ENCODE peak calls at places on chromosome 2, in ten cellular contexts. One of them, this sample, is unnamed.
A peak's percentile ranks its signal among the peaks of the same experiment; 100 is the strongest.

GRCh38 chr2:64017811-64018714 is 1.2 kb downstream of the VPS54 start:
- DNase-seq in lower lobe of right lung: no peak
- DNase-seq in fibroblast of lung: peak; percentile 34
- DNase-seq in tibial artery: no peak
- DNase-seq in endodermal cell: no peak
- DNase-seq in heart left ventricle: no peak
- DNase-seq in GM23338: no peak
- DNase-seq in body of pancreas: no peak
- DNase-seq in adrenal gland: no peak
- DNase-seq in IMR-90: peak; percentile 38
- DNase-seq in this sample: no peak

GRCh38 chr2:227163445-227163997 is 484 bp downstream of the COL4A4 start:
- DNase-seq in IMR-90: no peak
- DNase-seq in adrenal gland: no peak
- DNase-seq in fibroblast of lung: no peak
- DNase-seq in endodermal cell: peak; percentile 53
- DNase-seq in GM23338: peak; percentile 47
- DNase-seq in tibial artery: no peak
- DNase-seq in heart left ventricle: no peak
- DNase-seq in body of pancreas: peak; percentile 19
- DNase-seq in lower lobe of right lung: no peak
- DNase-seq in this sample: no peak

GRCh38 chr2:38522754-38523349 is 79.9 kb downstream of the HNRNPLL start:
- DNase-seq in GM23338: peak; percentile 61
- DNase-seq in lower lobe of right lung: no peak
- DNase-seq in IMR-90: no peak
- DNase-seq in adrenal gland: peak; percentile 35
- DNase-seq in tibial artery: no peak
- DNase-seq in heart left ventricle: no peak
- DNase-seq in endodermal cell: no peak
- DNase-seq in body of pancreas: no peak
- DNase-seq in fibroblast of lung: no peak
- DNase-seq in this sample: no peak

GRCh38 chr2:191274404-191274803 is 29.2 kb downstream of the MYO1B start:
- DNase-seq in body of pancreas: no peak
- DNase-seq in adrenal gland: no peak
- DNase-seq in fibroblast of lung: no peak
- DNase-seq in IMR-90: no peak
- DNase-seq in heart left ventricle: no peak
- DNase-seq in tibial artery: no peak
- DNase-seq in lower lobe of right lung: no peak
- DNase-seq in endodermal cell: no peak
- DNase-seq in GM23338: no peak
- DNase-seq in this sample: no peak

GRCh38 chr2:162623888-162624287 is 214.7 kb downstream of the KCNH7 start:
- DNase-seq in tibial artery: no peak
- DNase-seq in lower lobe of right lung: no peak
- DNase-seq in IMR-90: no peak
- DNase-seq in endodermal cell: no peak
- DNase-seq in body of pancreas: no peak
- DNase-seq in fibroblast of lung: no peak
- DNase-seq in GM23338: no peak
- DNase-seq in heart left ventricle: no peak
- DNase-seq in adrenal gland: no peak
- DNase-seq in this sample: no peak

GRCh38 chr2:225104321-225104720 is 62.1 kb upstream of the DOCK10 start:
- DNase-seq in lower lobe of right lung: no peak
- DNase-seq in heart left ventricle: no peak
- DNase-seq in adrenal gland: no peak
- DNase-seq in endodermal cell: no peak
- DNase-seq in body of pancreas: no peak
- DNase-seq in GM23338: no peak
- DNase-seq in tibial artery: no peak
- DNase-seq in fibroblast of lung: no peak
- DNase-seq in IMR-90: no peak
- DNase-seq in this sample: no peak

GRCh38 chr2:187078297-187078696 is 229.3 kb upstream of the ZSWIM2 start:
- DNase-seq in tibial artery: no peak
- DNase-seq in GM23338: no peak
- DNase-seq in endodermal cell: no peak
- DNase-seq in body of pancreas: no peak
- DNase-seq in adrenal gland: no peak
- DNase-seq in lower lobe of right lung: no peak
- DNase-seq in IMR-90: peak; percentile 1
- DNase-seq in fibroblast of lung: peak; percentile 22
- DNase-seq in heart left ventricle: no peak
- DNase-seq in this sample: no peak

GRCh38 chr2:157769866-157770265 is 106.3 kb downstream of the ACVR1 start:
- DNase-seq in adrenal gland: no peak
- DNase-seq in fibroblast of lung: no peak
- DNase-seq in GM23338: no peak
- DNase-seq in body of pancreas: no peak
- DNase-seq in lower lobe of right lung: no peak
- DNase-seq in endodermal cell: no peak
- DNase-seq in tibial artery: no peak
- DNase-seq in IMR-90: no peak
- DNase-seq in heart left ventricle: no peak
- DNase-seq in this sample: no peak

DNA sequence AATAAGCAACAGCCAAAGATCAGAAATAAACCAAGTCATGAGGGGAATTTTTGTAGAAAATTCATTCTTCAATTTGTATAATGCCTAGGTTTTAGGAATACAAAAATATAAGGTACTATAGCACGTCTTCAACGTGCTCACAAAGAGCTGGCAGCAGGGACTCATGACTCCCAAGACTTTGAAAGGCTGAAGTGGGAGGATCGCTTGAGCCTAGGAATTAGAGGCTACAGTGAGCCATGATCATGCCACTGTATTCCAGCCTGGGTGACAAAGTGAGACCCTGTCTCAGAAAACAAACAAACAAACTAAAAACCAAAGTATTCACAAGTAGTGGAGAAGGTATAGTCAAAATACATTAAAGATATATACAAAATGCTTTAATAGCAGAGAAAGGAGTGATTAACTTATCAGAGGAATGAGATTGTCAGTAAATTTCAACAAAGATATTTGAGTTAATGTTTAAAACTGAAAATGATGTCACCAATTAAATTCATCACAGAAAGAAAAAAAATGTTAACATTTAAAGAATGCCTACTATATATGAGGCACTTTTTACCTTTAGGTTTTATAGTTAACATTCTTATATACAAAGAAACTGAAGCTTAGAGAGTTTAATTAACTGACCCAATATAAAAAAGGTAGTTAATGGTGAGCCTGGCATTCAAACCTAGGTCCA is 3.2 kb downstream of the WDR33 start:
- DNase-seq in GM23338: no peak
- DNase-seq in adrenal gland: no peak
- DNase-seq in tibial artery: no peak
- DNase-seq in endodermal cell: no peak
- DNase-seq in body of pancreas: no peak
- DNase-seq in lower lobe of right lung: no peak
- DNase-seq in fibroblast of lung: no peak
- DNase-seq in IMR-90: no peak
- DNase-seq in heart left ventricle: no peak
- DNase-seq in this sample: no peak
- H3K4me3 ChIP-seq in GM23338: no peak overlapping the region
- H3K4me3 ChIP-seq in adrenal gland: no peak overlapping the region
- H3K4me3 ChIP-seq in tibial artery: no peak overlapping the region
- H3K4me3 ChIP-seq in endodermal cell: peak overlapping the region; percentile 65
- H3K4me3 ChIP-seq in body of pancreas: no peak overlapping the region
- H3K4me3 ChIP-seq in lower lobe of right lung: no peak overlapping the region
- H3K4me3 ChIP-seq in fibroblast of lung: no peak overlapping the region
- H3K4me3 ChIP-seq in IMR-90: no peak overlapping the region
- H3K4me3 ChIP-seq in heart left ventricle: no peak overlapping the region
- H3K4me3 ChIP-seq in this sample: no peak overlapping the region

GRCh38 chr2:174051039-174051438 is 85.9 kb upstream of the SP3 start:
- DNase-seq in fibroblast of lung: no peak
- DNase-seq in adrenal gland: no peak
- DNase-seq in lower lobe of right lung: no peak
- DNase-seq in body of pancreas: no peak
- DNase-seq in GM23338: peak; percentile 44
- DNase-seq in heart left ventricle: no peak
- DNase-seq in tibial artery: no peak
- DNase-seq in IMR-90: no peak
- DNase-seq in endodermal cell: no peak
- DNase-seq in this sample: no peak

GRCh38 chr2:174053784-174054183 is 88.6 kb upstream of the SP3 start:
- DNase-seq in IMR-90: peak; percentile 18
- DNase-seq in tibial artery: no peak
- DNase-seq in GM23338: peak; percentile 82
- DNase-seq in body of pancreas: no peak
- DNase-seq in adrenal gland: no peak
- DNase-seq in endodermal cell: peak; percentile 75
- DNase-seq in lower lobe of right lung: no peak
- DNase-seq in fibroblast of lung: no peak
- DNase-seq in heart left ventricle: no peak
- DNase-seq in this sample: no peak

GRCh38 chr2:174051741-174052638 is 86.8 kb upstream of the SP3 start:
- DNase-seq in tibial artery: no peak
- DNase-seq in heart left ventricle: no peak
- DNase-seq in endodermal cell: peak; percentile 81
- DNase-seq in adrenal gland: no peak
- DNase-seq in IMR-90: peak; percentile 83
- DNase-seq in body of pancreas: peak; percentile 42
- DNase-seq in lower lobe of right lung: no peak
- DNase-seq in fibroblast of lung: peak; percentile 83
- DNase-seq in GM23338: peak; percentile 58
- DNase-seq in this sample: no peak

GRCh38 chr2:174052639-174052976 is 87.4 kb upstream of the SP3 start:
- DNase-seq in fibroblast of lung: no peak
- DNase-seq in adrenal gland: no peak
- DNase-seq in tibial artery: no peak
- DNase-seq in heart left ventricle: no peak
- DNase-seq in endodermal cell: no peak
- DNase-seq in body of pancreas: no peak
- DNase-seq in GM23338: no peak
- DNase-seq in IMR-90: no peak
- DNase-seq in lower lobe of right lung: no peak
- DNase-seq in this sample: no peak

DNA sequence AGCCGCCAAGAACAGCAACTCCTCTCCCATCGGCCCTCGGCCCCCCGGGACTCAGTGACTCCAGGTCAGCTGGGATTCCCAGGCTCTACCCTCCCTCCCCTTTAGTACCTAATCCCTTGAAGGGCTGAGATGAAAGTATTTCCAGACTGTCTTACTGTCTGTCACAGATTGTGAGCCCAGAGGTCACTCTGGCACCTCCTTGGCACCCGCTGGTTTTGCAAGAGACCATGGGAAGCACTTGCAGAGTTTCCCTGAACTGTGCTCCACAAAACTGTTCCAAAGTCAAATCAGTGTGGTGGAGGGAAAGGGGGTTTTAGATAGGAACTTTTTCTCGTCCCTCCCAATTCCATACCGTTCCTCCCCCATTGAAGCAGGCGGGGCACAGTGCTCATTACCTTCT is 88.1 kb upstream of the SP3 start:
- DNase-seq in tibial artery: no peak
- DNase-seq in body of pancreas: no peak
- DNase-seq in endodermal cell: peak; percentile 71
- DNase-seq in heart left ventricle: peak; percentile 65
- DNase-seq in GM23338: peak; percentile 24
- DNase-seq in fibroblast of lung: no peak
- DNase-seq in adrenal gland: no peak
- DNase-seq in lower lobe of right lung: no peak
- DNase-seq in IMR-90: no peak
- DNase-seq in this sample: no peak
- H3K27ac ChIP-seq in tibial artery: no peak overlapping the region
- H3K27ac ChIP-seq in body of pancreas: no peak overlapping the region
- H3K27ac ChIP-seq in endodermal cell: peak overlapping the region; percentile 33
- H3K27ac ChIP-seq in heart left ventricle: no peak overlapping the region
- H3K27ac ChIP-seq in GM23338: peak overlapping the region; percentile 63
- H3K27ac ChIP-seq in fibroblast of lung: peak overlapping the region; percentile 15
- H3K27ac ChIP-seq in adrenal gland: no peak overlapping the region
- H3K27ac ChIP-seq in lower lobe of right lung: peak overlapping the region; percentile 6
- H3K27ac ChIP-seq in IMR-90: no peak overlapping the region
- H3K27ac ChIP-seq in this sample: no peak overlapping the region

GRCh38 chr2:144513388-144514100 is 6.4 kb downstream of the ZEB2 start:
- DNase-seq in heart left ventricle: no peak
- DNase-seq in endodermal cell: peak; percentile 64
- DNase-seq in lower lobe of right lung: no peak
- DNase-seq in tibial artery: peak; percentile 63
- DNase-seq in IMR-90: peak; percentile 81
- DNase-seq in adrenal gland: peak; percentile 67
- DNase-seq in fibroblast of lung: peak; percentile 89
- DNase-seq in body of pancreas: no peak
- DNase-seq in GM23338: peak; percentile 68
- DNase-seq in this sample: no peak

GRCh38 chr2:144510206-144510991 is 9.5 kb downstream of the ZEB2 start:
- DNase-seq in GM23338: peak; percentile 92
- DNase-seq in fibroblast of lung: peak; percentile 93
- DNase-seq in body of pancreas: no peak
- DNase-seq in adrenal gland: no peak
- DNase-seq in tibial artery: no peak
- DNase-seq in heart left ventricle: no peak
- DNase-seq in IMR-90: peak; percentile 89
- DNase-seq in endodermal cell: peak; percentile 83
- DNase-seq in lower lobe of right lung: no peak
- DNase-seq in this sample: no peak

GRCh38 chr2:144512421-144513272 is 7.3 kb downstream of the ZEB2 start:
- DNase-seq in fibroblast of lung: peak; percentile 22
- DNase-seq in adrenal gland: no peak
- DNase-seq in IMR-90: no peak
- DNase-seq in lower lobe of right lung: no peak
- DNase-seq in body of pancreas: no peak
- DNase-seq in tibial artery: no peak
- DNase-seq in GM23338: peak; percentile 44
- DNase-seq in heart left ventricle: no peak
- DNase-seq in endodermal cell: no peak
- DNase-seq in this sample: no peak

GRCh38 chr2:144511222-144511855 is 8.6 kb downstream of the ZEB2 start:
- DNase-seq in GM23338: no peak
- DNase-seq in fibroblast of lung: no peak
- DNase-seq in tibial artery: no peak
- DNase-seq in body of pancreas: no peak
- DNase-seq in endodermal cell: no peak
- DNase-seq in IMR-90: no peak
- DNase-seq in heart left ventricle: no peak
- DNase-seq in lower lobe of right lung: no peak
- DNase-seq in adrenal gland: no peak
- DNase-seq in this sample: no peak

DNA sequence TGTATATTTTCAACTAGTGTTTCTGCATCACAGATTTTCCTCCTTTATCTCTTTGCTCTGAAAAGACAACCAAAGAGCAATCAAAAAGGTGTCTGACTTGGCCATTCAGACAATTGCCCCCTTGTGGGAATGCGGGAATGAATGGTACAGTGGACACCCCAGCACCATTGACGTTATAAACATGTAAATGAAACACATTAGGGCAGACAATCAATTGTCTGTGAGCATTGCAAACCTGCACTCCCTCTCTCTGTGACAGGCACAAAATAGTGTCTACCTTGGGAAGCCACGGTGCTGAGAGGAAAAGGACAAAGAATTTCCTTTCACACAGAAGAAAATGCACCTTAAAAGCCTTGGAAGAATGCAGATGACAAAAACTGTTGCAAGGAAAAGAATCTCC is 8.0 kb downstream of the ZEB2 start:
- DNase-seq in adrenal gland: no peak
- DNase-seq in fibroblast of lung: peak; percentile 34
- DNase-seq in body of pancreas: no peak
- DNase-seq in IMR-90: no peak
- DNase-seq in heart left ventricle: no peak
- DNase-seq in lower lobe of right lung: no peak
- DNase-seq in endodermal cell: no peak
- DNase-seq in GM23338: peak; percentile 41
- DNase-seq in tibial artery: no peak
- DNase-seq in this sample: no peak
- TF ChIP-seq CTCF in adrenal gland: no peak
- TF ChIP-seq CTCF in fibroblast of lung: no peak
- TF ChIP-seq CTCF in body of pancreas: no peak
- TF ChIP-seq CTCF in IMR-90: no peak
- TF ChIP-seq CTCF in heart left ventricle: no peak
- TF ChIP-seq CTCF in lower lobe of right lung: no peak
- TF ChIP-seq CTCF in endodermal cell: no peak
- TF ChIP-seq CTCF in GM23338: no peak
- TF ChIP-seq CTCF in tibial artery: no peak
- TF ChIP-seq CTCF in this sample: no peak

GRCh38 chr2:6982484-6982883 is 65.3 kb downstream of the RNF144A start:
- DNase-seq in GM23338: no peak
- DNase-seq in body of pancreas: no peak
- DNase-seq in tibial artery: no peak
- DNase-seq in fibroblast of lung: no peak
- DNase-seq in endodermal cell: no peak
- DNase-seq in lower lobe of right lung: no peak
- DNase-seq in adrenal gland: no peak
- DNase-seq in IMR-90: no peak
- DNase-seq in heart left ventricle: no peak
- DNase-seq in this sample: no peak
- H3K4me3 ChIP-seq in GM23338: no peak overlapping the region
- H3K4me3 ChIP-seq in body of pancreas: no peak overlapping the region
- H3K4me3 ChIP-seq in tibial artery: no peak overlapping the region
- H3K4me3 ChIP-seq in fibroblast of lung: no peak overlapping the region
- H3K4me3 ChIP-seq in endodermal cell: no peak overlapping the region
- H3K4me3 ChIP-seq in lower lobe of right lung: no peak overlapping the region
- H3K4me3 ChIP-seq in adrenal gland: no peak overlapping the region
- H3K4me3 ChIP-seq in IMR-90: no peak overlapping the region
- H3K4me3 ChIP-seq in heart left ventricle: no peak overlapping the region
- H3K4me3 ChIP-seq in this sample: no peak overlapping the region